ENCODE peak calls at places on chromosome 17, in eight cellular contexts. H is OCI-M1, Q is T-helper 17 cell, V is NCI-H1417, M is NCI-H1694, C is LoVo, J is nephron progenitor cell, T is B cell. N is an unnamed sample.

GRCh38 chr17:80647746-80648145 is 103.1 kb downstream of the RPTOR start:
- DNase-seq in H (peak), Q (no peak), V (no peak), M (no peak), C (peak), J (no peak), T (no peak), N (peak)

GRCh38 chr17:7023576-7024401 is 939 bp downstream of the BCL6B start:
- DNase-seq in H (peak), Q (peak), V (peak), M (no peak), C (no peak), J (peak), T (peak), N (peak)

GRCh38 chr17:36920032-36921000 is 17.0 kb upstream of the LHX1 start:
- DNase-seq in H (no peak), Q (no peak), V (no peak), M (no peak), C (no peak), J (no peak), T (no peak), N (no peak)

GRCh38 chr17:30956764-30957374 is 14.0 kb upstream of the RNF135 start:
- DNase-seq in H (no peak), Q (no peak), V (no peak), M (no peak), C (no peak), J (no peak), T (no peak), N (no peak)

GRCh38 chr17:40551091-40551873 is 14.0 kb downstream of the CCR7 start:
- DNase-seq in H (no peak), Q (no peak), V (no peak), M (no peak), C (no peak), J (no peak), T (no peak), N (peak)

GRCh38 chr17:76139801-76140660 is 1.0 kb downstream of the FOXJ1 start:
- DNase-seq in H (no peak), Q (no peak), V (no peak), M (no peak), C (no peak), J (no peak), T (peak), N (no peak)

GRCh38 chr17:38431343-38432145 is 3.3 kb downstream of the ARHGAP23 start:
- DNase-seq in H (no peak), Q (no peak), V (no peak), M (no peak), C (no peak), J (no peak), T (no peak), N (no peak)

GRCh38 chr17:31216053-31216751 is 80.8 kb downstream of the OMG start:
- DNase-seq in H (peak), Q (no peak), V (peak), M (peak), C (peak), J (no peak), T (peak), N (peak)

GRCh38 chr17:79798296-79799173 is 1.7 kb upstream of the CBX8 start:
- DNase-seq in H (no peak), Q (no peak), V (no peak), M (no peak), C (no peak), J (peak), T (peak), N (no peak)